ENCODE peak calls at places on chromosome 5, in ten cellular contexts. One of them, this sample, is unnamed.
A peak's percentile ranks its signal among the peaks of the same experiment; 100 is the strongest.

GRCh38 chr5:89421035-89421434 is 538.1 kb upstream of the MEF2C start:
- DNase-seq in GM23338: no peak
- DNase-seq in spleen: no peak
- DNase-seq in Panc1: no peak
- DNase-seq in HCT116: no peak
- DNase-seq in GM12892: no peak
- DNase-seq in vagina: no peak
- DNase-seq in transverse colon: no peak
- DNase-seq in GM12878: no peak
- DNase-seq in stomach: no peak
- DNase-seq in this sample: no peak

GRCh38 chr5:119291877-119292276 is 63.9 kb upstream of the TNFAIP8 start:
- DNase-seq in GM12878: no peak
- DNase-seq in HCT116: no peak
- DNase-seq in spleen: no peak
- DNase-seq in vagina: no peak
- DNase-seq in GM12892: no peak
- DNase-seq in transverse colon: no peak
- DNase-seq in Panc1: no peak
- DNase-seq in stomach: no peak
- DNase-seq in GM23338: no peak
- DNase-seq in this sample: no peak

GRCh38 chr5:10876345-10876744 is 115.3 kb upstream of the DAP start:
- DNase-seq in Panc1: no peak
- DNase-seq in GM12878: no peak
- DNase-seq in GM23338: no peak
- DNase-seq in spleen: no peak
- DNase-seq in transverse colon: no peak
- DNase-seq in GM12892: no peak
- DNase-seq in HCT116: no peak
- DNase-seq in stomach: no peak
- DNase-seq in vagina: no peak
- DNase-seq in this sample: no peak

GRCh38 chr5:82562696-82563240 is 284.6 kb upstream of the RPS23 start:
- DNase-seq in vagina: no peak
- DNase-seq in spleen: no peak
- DNase-seq in transverse colon: no peak
- DNase-seq in GM12878: no peak
- DNase-seq in HCT116: no peak
- DNase-seq in stomach: no peak
- DNase-seq in Panc1: no peak
- DNase-seq in GM23338: no peak
- DNase-seq in GM12892: no peak
- DNase-seq in this sample: no peak

GRCh38 chr5:124397290-124397689 is 349.1 kb downstream of the ZNF608 start:
- DNase-seq in vagina: no peak
- DNase-seq in transverse colon: no peak
- DNase-seq in GM23338: no peak
- DNase-seq in GM12878: no peak
- DNase-seq in GM12892: no peak
- DNase-seq in spleen: no peak
- DNase-seq in Panc1: no peak
- DNase-seq in HCT116: no peak
- DNase-seq in stomach: no peak
- DNase-seq in this sample: no peak

GRCh38 chr5:66864240-66864884 is 268.2 kb downstream of the MAST4 start:
- DNase-seq in stomach: no peak
- DNase-seq in GM23338: peak; percentile 59
- DNase-seq in vagina: no peak
- DNase-seq in Panc1: no peak
- DNase-seq in spleen: no peak
- DNase-seq in GM12878: no peak
- DNase-seq in transverse colon: no peak
- DNase-seq in GM12892: no peak
- DNase-seq in HCT116: no peak
- DNase-seq in this sample: no peak

GRCh38 chr5:109062669-109063068 is 315.0 kb downstream of the FER start:
- DNase-seq in spleen: no peak
- DNase-seq in Panc1: no peak
- DNase-seq in vagina: no peak
- DNase-seq in GM12878: no peak
- DNase-seq in stomach: no peak
- DNase-seq in GM23338: no peak
- DNase-seq in GM12892: no peak
- DNase-seq in HCT116: no peak
- DNase-seq in transverse colon: no peak
- DNase-seq in this sample: no peak

GRCh38 chr5:122458278-122458872 is 146.3 kb downstream of the SNCAIP start:
- DNase-seq in GM12892: no peak
- DNase-seq in Panc1: no peak
- DNase-seq in stomach: no peak
- DNase-seq in GM12878: no peak
- DNase-seq in spleen: no peak
- DNase-seq in vagina: no peak
- DNase-seq in HCT116: peak; percentile 21
- DNase-seq in GM23338: peak; percentile 72
- DNase-seq in transverse colon: no peak
- DNase-seq in this sample: no peak

GRCh38 chr5:116674881-116675627 is 100.4 kb upstream of the SEMA6A start:
- DNase-seq in GM12878: no peak
- DNase-seq in spleen: no peak
- DNase-seq in stomach: no peak
- DNase-seq in transverse colon: no peak
- DNase-seq in HCT116: no peak
- DNase-seq in GM23338: no peak
- DNase-seq in Panc1: no peak
- DNase-seq in vagina: no peak
- DNase-seq in GM12892: no peak
- DNase-seq in this sample: no peak

GRCh38 chr5:110817437-110817836 is 78.6 kb downstream of the SLC25A46 start:
- DNase-seq in transverse colon: no peak
- DNase-seq in GM12878: no peak
- DNase-seq in stomach: no peak
- DNase-seq in Panc1: peak; percentile 12
- DNase-seq in vagina: no peak
- DNase-seq in HCT116: no peak
- DNase-seq in GM23338: no peak
- DNase-seq in GM12892: no peak
- DNase-seq in spleen: no peak
- DNase-seq in this sample: no peak

GRCh38 chr5:160903076-160903475 is 51.1 kb upstream of the ATP10B start:
- DNase-seq in Panc1: no peak
- DNase-seq in GM12878: no peak
- DNase-seq in vagina: no peak
- DNase-seq in HCT116: no peak
- DNase-seq in spleen: no peak
- DNase-seq in stomach: no peak
- DNase-seq in GM23338: no peak
- DNase-seq in transverse colon: no peak
- DNase-seq in GM12892: no peak
- DNase-seq in this sample: no peak

GRCh38 chr5:150665044-150665443 is 4.0 kb downstream of the MYOZ3 start:
- DNase-seq in vagina: peak; percentile 56
- DNase-seq in GM12878: no peak
- DNase-seq in stomach: no peak
- DNase-seq in HCT116: no peak
- DNase-seq in GM23338: no peak
- DNase-seq in GM12892: no peak
- DNase-seq in Panc1: no peak
- DNase-seq in spleen: no peak
- DNase-seq in transverse colon: no peak
- DNase-seq in this sample: no peak

DNA sequence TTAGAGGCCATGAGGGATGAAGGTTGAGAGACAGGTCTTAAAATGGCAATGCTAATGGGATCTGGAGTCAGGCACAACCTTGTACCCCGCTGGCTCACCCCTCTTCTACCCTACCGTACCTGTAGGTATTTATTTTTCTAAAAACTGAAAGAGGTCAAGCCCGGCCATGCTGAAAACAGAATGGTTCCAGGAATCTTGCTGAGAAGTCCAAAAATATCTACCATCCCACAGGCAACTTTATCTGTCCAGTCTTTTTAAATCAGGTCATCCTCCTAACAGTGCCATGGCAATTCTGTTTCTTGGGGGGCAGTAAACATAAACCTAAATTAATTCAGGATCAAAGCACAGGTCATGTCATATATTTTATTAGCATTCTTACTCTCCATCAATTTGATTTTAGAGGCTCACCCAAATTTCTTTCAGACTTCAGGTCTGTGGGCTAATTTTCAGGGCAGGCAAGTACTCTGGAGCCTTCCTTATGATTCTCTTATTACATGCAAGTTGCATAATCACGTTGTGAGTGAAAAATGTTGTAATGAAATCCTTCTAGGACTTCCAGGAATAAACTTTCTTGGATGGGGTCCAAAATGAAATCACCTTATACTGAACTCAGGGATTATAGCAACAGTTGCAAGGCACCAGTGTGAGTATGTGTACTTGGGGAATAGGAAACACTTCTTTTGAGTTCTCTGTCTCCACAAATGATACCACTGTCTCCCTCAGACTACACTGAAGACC is 102.7 kb upstream of the NREP start:
- DNase-seq in GM12878: no peak
- DNase-seq in GM23338: no peak
- DNase-seq in Panc1: no peak
- DNase-seq in GM12892: no peak
- DNase-seq in stomach: no peak
- DNase-seq in vagina: no peak
- DNase-seq in spleen: no peak
- DNase-seq in transverse colon: no peak
- DNase-seq in HCT116: no peak
- DNase-seq in this sample: no peak
- TF ChIP-seq POLR2AphosphoS5 in GM12878: no peak
- TF ChIP-seq POLR2AphosphoS5 in GM23338: no peak
- TF ChIP-seq POLR2AphosphoS5 in Panc1: no peak
- TF ChIP-seq POLR2AphosphoS5 in GM12892: no peak
- TF ChIP-seq POLR2AphosphoS5 in stomach: no peak
- TF ChIP-seq POLR2AphosphoS5 in vagina: no peak
- TF ChIP-seq POLR2AphosphoS5 in spleen: no peak
- TF ChIP-seq POLR2AphosphoS5 in transverse colon: no peak
- TF ChIP-seq POLR2AphosphoS5 in HCT116: no peak
- TF ChIP-seq POLR2AphosphoS5 in this sample: no peak

DNA sequence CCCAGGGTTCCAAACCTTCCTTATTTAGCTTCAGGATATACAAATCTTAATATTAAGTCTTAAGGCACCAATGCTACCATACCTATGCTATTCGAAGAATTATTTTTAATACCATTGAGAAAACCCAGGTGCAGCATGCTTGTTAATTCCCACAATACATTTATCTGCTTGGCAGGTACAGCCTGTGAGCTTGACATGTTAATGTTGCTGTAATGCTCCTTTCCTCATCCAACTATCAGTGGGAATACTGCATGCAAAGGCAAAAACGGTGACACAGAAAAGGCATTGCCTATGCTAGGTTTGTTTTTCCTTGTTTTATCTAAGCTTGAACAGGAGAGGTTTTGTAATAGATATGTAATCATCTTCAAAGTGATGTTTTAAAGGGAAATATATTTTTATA is 135.7 kb upstream of the COX7C start:
- DNase-seq in GM23338: no peak
- DNase-seq in GM12878: no peak
- DNase-seq in HCT116: no peak
- DNase-seq in vagina: no peak
- DNase-seq in GM12892: no peak
- DNase-seq in Panc1: no peak
- DNase-seq in spleen: no peak
- DNase-seq in transverse colon: no peak
- DNase-seq in stomach: no peak
- DNase-seq in this sample: no peak
- TF ChIP-seq POLR2AphosphoS5 in GM23338: no peak
- TF ChIP-seq POLR2AphosphoS5 in GM12878: no peak
- TF ChIP-seq POLR2AphosphoS5 in HCT116: no peak
- TF ChIP-seq POLR2AphosphoS5 in vagina: no peak
- TF ChIP-seq POLR2AphosphoS5 in GM12892: no peak
- TF ChIP-seq POLR2AphosphoS5 in Panc1: no peak
- TF ChIP-seq POLR2AphosphoS5 in spleen: no peak
- TF ChIP-seq POLR2AphosphoS5 in transverse colon: no peak
- TF ChIP-seq POLR2AphosphoS5 in stomach: no peak
- TF ChIP-seq POLR2AphosphoS5 in this sample: no peak

DNA sequence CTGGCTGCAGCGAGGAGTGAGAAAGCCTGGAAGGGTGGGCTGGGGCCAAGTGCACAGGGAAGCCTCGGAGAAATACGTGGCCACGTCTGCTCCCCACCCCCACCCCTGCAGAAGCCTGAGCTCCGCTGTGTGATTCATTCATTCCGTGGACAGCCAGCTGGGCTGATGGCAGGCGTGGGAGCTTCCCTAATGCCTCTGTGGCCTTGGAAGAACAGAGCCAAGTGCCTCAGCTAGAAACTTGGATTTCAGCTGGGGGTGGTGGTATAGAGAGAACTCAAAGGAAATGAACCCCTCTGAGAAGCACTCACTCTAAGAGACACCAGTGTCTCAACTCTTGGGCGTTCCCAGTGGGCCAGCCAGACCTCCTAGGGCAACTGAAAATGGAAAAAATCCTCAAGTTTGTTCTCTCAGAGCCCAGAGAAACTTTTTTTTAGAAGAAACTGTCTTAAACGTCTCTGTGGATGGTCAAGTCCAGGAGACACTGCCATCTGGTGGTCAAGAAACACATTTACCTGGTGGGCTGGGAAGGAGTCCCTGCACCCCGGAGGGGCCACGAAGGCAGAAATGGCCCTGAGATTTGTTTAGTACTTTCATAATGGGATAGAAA is 18.0 kb downstream of the ATOX1 start:
- DNase-seq in HCT116: no peak
- DNase-seq in Panc1: peak; percentile 54
- DNase-seq in GM12878: no peak
- DNase-seq in vagina: peak; percentile 93
- DNase-seq in GM23338: peak; percentile 89
- DNase-seq in transverse colon: peak; percentile 40
- DNase-seq in stomach: peak; percentile 29
- DNase-seq in spleen: no peak
- DNase-seq in GM12892: peak; percentile 48
- DNase-seq in this sample: peak; percentile 39
- TF ChIP-seq POLR2AphosphoS5 in HCT116: no peak
- TF ChIP-seq POLR2AphosphoS5 in Panc1: no peak
- TF ChIP-seq POLR2AphosphoS5 in GM12878: no peak
- TF ChIP-seq POLR2AphosphoS5 in vagina: peak; percentile 75
- TF ChIP-seq POLR2AphosphoS5 in GM23338: no peak
- TF ChIP-seq POLR2AphosphoS5 in transverse colon: no peak
- TF ChIP-seq POLR2AphosphoS5 in stomach: no peak
- TF ChIP-seq POLR2AphosphoS5 in spleen: peak; percentile 41
- TF ChIP-seq POLR2AphosphoS5 in GM12892: no peak
- TF ChIP-seq POLR2AphosphoS5 in this sample: no peak

DNA sequence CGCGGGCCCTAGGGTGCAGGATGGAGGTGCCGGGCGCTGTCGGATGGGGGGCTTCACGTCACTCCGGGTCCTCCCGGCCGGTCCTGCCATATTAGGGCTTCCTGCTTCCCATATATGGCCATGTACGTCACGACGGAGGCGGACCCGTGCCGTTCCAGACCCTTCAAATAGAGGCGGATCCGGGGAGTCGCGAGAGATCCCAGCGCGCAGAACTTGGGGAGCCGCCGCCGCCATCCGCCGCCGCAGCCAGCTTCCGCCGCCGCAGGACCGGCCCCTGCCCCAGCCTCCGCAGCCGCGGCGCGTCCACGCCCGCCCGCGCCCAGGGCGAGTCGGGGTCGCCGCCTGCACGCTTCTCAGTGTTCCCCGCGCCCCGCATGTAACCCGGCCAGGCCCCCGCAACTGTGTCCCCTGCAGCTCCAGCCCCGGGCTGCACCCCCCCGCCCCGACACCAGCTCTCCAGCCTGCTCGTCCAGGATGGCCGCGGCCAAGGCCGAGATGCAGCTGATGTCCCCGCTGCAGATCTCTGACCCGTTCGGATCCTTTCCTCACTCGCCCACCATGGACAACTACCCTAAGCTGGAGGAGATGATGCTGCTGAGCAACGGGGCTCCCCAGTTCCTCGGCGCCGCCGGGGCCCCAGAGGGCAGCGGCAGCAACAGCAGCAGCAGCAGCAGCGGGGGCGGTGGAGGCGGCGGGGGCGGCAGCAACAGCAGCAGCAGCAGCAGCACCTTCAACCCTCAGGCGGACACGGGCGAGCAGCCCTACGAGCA is at the start of gene EGR1:
- DNase-seq in GM12892: peak; percentile 86
- DNase-seq in Panc1: peak; percentile 61
- DNase-seq in vagina: no peak
- DNase-seq in spleen: peak; percentile 93
- DNase-seq in transverse colon: peak; percentile 95
- DNase-seq in HCT116: peak; percentile 85
- DNase-seq in GM23338: peak; percentile 98
- DNase-seq in stomach: peak; percentile 95
- DNase-seq in GM12878: peak; percentile 68
- DNase-seq in this sample: peak; percentile 96
- TF ChIP-seq POLR2AphosphoS5 in GM12892: peak; percentile 94
- TF ChIP-seq POLR2AphosphoS5 in Panc1: no peak
- TF ChIP-seq POLR2AphosphoS5 in vagina: no peak
- TF ChIP-seq POLR2AphosphoS5 in spleen: peak; percentile 96
- TF ChIP-seq POLR2AphosphoS5 in transverse colon: peak; percentile 97
- TF ChIP-seq POLR2AphosphoS5 in HCT116: peak; percentile 99
- TF ChIP-seq POLR2AphosphoS5 in GM23338: peak; percentile 84
- TF ChIP-seq POLR2AphosphoS5 in stomach: peak; percentile 98
- TF ChIP-seq POLR2AphosphoS5 in GM12878: peak; percentile 95
- TF ChIP-seq POLR2AphosphoS5 in this sample: peak; percentile 78

This sample was measured in prostate gland.